ENCODE peak calls at places on chromosomes 16 and 17, in four cellular contexts. S, Q, L and T are unnamed samples.

GRCh38 chr17:34386925-34387550 is 24.0 kb upstream of the CCL1 start:
- DNase-seq in L (peak), Q (no peak), S (peak), T (no peak)

GRCh38 chr17:7888184-7888920 is at the start of gene CHD3:
- DNase-seq in L (no peak), Q (no peak), S (peak), T (no peak)

GRCh38 chr16:85491798-85492616 is 121.1 kb upstream of the GSE1 start:
- DNase-seq in L (no peak), S (no peak), Q (no peak), T (no peak)

GRCh38 chr16:79278506-79278905 is 322.0 kb downstream of the MAF start:
- DNase-seq in L (no peak), S (no peak), Q (no peak), T (no peak)

GRCh38 chr17:67520282-67520906 is 143.3 kb downstream of the PITPNC1 start:
- DNase-seq in L (no peak), Q (no peak), S (peak), T (no peak)

GRCh38 chr17:50311483-50311882 is 34.4 kb upstream of the XYLT2 start:
- DNase-seq in S (no peak), Q (no peak), L (no peak), T (no peak)

GRCh38 chr16:86300746-86301480 is 209.4 kb upstream of the FOXF1 start:
- DNase-seq in S (peak), L (no peak), Q (no peak), T (no peak)

GRCh38 chr17:41029633-41030245 is at the start of gene KRTAP1-4:
- DNase-seq in L (no peak), S (no peak), Q (no peak), T (no peak)

GRCh38 chr16:53518550-53519416 is 15.8 kb upstream of the AKTIP start:
- DNase-seq in S (peak), Q (no peak), L (peak), T (no peak)

GRCh38 chr17:41941158-41941557 is 10.7 kb downstream of the ODAD4 start:
- DNase-seq in L (no peak), S (no peak), Q (no peak), T (no peak)